ENCODE peak calls at places on chromosome 14, in eight cellular contexts. O, R, F, K, E, J, L and Q are unnamed samples.

GRCh38 chr14:51087024-51087423 is 7.9 kb downstream of the TRIM9 start:
- DNase-seq in K (no peak), R (peak; percentile 32), L (no peak), J (no peak), F (no peak), O (no peak), E (peak; percentile 82), Q (no peak)

GRCh38 chr14:74207943-74208342 is 31.3 kb upstream of the VSX2 start:
- DNase-seq in J (no peak), K (no peak), E (peak; percentile 7), L (no peak), R (peak; percentile 54), O (no peak), F (no peak), Q (no peak)

GRCh38 chr14:70744631-70745030 is 64.7 kb downstream of the MAP3K9 start:
- DNase-seq in K (no peak), J (no peak), E (no peak), O (no peak), R (no peak), F (no peak), L (no peak), Q (no peak)

GRCh38 chr14:57171903-57172302 is 96.8 kb downstream of the EXOC5 start:
- DNase-seq in J (no peak), O (no peak), E (no peak), K (no peak), F (no peak), R (no peak), L (no peak), Q (no peak)

GRCh38 chr14:95841680-95842079 is 35.0 kb upstream of the TUNAR start:
- DNase-seq in L (no peak), R (no peak), J (no peak), K (no peak), E (no peak), F (no peak), O (no peak), Q (no peak)

GRCh38 chr14:104240426-104241157 is 102.2 kb downstream of the KIF26A start:
- DNase-seq in J (peak; percentile 14), L (no peak), O (no peak), F (no peak), E (no peak), K (no peak), R (no peak), Q (no peak)

GRCh38 chr14:104650057-104650980 is 39.1 kb upstream of the INF2 start:
- DNase-seq in K (peak; percentile 52), O (no peak), J (peak; percentile 51), F (no peak), E (peak; percentile 53), L (no peak), R (peak; percentile 87), Q (peak; percentile 99)

GRCh38 chr14:95496690-95497241 is 19.7 kb downstream of the SYNE3 start:
- DNase-seq in R (no peak), J (peak; percentile 31), E (no peak), K (peak; percentile 61), O (peak; percentile 68), F (no peak), L (no peak), Q (no peak)

GRCh38 chr14:98210045-98210678 is 1061.8 kb downstream of the BCL11B start:
- DNase-seq in R (no peak), J (no peak), K (no peak), O (no peak), L (no peak), E (no peak), F (no peak), Q (no peak)

GRCh38 chr14:90499121-90499520 is 102.3 kb downstream of the CALM1 start:
- DNase-seq in E (no peak), K (no peak), J (no peak), O (no peak), L (no peak), R (no peak), F (no peak), Q (no peak)

GRCh38 chr14:102774391-102775153 is 2.7 kb upstream of the TRAF3 start:
- DNase-seq in K (peak; percentile 89), E (peak; percentile 81), L (no peak), O (no peak), J (peak; percentile 40), R (peak; percentile 48), F (no peak), Q (peak; percentile 76)

GRCh38 chr14:85934886-85935254 is 404.9 kb downstream of the FLRT2 start:
- DNase-seq in O (no peak), E (peak; percentile 0), J (no peak), K (peak; percentile 6), F (no peak), R (no peak), L (no peak), Q (no peak)

GRCh38 chr14:67776653-67777322 is 39.6 kb downstream of the ZFYVE26 start:
- DNase-seq in K (no peak), F (no peak), E (no peak), L (no peak), O (no peak), J (no peak), R (no peak), Q (no peak)

GRCh38 chr14:56532546-56532945 is 47.1 kb upstream of the TMEM260 start:
- DNase-seq in F (no peak), J (no peak), E (no peak), L (no peak), R (no peak), O (no peak), K (no peak), Q (no peak)

DNA sequence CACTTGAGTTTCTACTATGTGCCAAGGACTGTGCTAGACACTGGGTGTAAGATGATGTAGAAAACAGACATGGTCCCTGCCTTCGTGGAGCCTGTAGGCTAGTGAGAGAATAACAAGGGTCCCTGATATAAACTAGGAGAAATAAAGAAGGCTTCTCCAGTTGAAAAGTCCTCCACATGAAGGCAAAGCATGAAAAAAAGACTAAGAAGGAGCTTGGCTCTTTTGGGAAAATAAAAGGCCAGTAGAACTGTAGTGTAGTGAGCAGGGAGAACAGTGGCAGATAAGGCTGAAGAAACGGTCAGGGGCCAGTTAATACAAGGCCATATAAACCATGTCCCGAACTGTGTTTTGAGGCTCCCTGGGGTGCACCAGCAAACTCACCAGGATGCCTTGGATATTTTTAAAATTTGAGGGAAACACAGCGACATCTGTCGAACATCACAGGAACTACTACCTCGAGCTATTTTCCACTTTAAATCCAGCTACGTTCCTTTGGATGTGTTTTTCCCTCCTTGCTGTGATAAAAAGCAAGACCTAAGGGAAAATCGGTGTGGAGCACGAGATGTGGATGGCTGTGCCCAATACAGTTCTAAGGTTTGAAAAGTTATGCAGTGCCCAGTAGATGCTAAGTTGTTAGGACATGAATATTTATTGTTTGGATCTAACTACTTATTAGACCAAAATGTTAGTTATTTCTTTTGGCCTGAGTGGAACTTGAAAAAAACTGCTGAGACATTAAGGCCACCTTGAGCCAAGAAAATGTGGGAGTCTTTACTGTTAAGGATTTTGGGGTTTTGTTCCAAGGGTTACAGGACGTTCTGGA is 8.5 kb upstream of the CFL2 start:
- DNase-seq in L (no peak), E (peak; percentile 70), F (no peak), R (peak; percentile 24), J (peak; percentile 38), O (peak; percentile 62), K (peak; percentile 79), Q (peak; percentile 51)
- TF ChIP-seq CTCF in L (peak; percentile 73), E (peak; percentile 83), F (peak; percentile 67), R (peak; percentile 74), J (peak; percentile 87), O (peak; percentile 73), K (peak; percentile 82), Q (peak; percentile 73)

DNA sequence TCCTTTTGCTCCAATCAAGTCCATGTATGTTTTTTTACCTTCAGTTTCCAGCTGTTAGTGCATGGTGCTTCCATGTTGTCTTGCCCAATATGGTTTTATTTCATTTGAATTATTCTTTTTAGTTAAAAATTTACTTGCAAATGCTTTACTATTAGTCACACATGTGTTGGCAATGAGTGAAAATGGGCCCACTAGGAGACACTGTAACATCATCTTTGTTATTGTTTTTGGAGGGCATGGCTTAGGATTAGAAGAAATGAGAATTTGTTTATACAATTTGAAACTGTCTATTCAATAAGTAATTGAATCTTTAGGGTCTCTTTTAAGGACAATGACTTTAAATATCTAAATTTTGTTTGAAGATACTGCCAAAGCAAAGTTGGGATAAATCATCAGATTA is 133.7 kb downstream of the BRMS1L start:
- DNase-seq in R (no peak), E (peak; percentile 35), L (no peak), J (no peak), O (no peak), F (no peak), K (no peak), Q (no peak)
- TF ChIP-seq CTCF in R (no peak), E (peak; percentile 44), L (no peak), J (no peak), O (no peak), F (no peak), K (no peak), Q (no peak)

DNA sequence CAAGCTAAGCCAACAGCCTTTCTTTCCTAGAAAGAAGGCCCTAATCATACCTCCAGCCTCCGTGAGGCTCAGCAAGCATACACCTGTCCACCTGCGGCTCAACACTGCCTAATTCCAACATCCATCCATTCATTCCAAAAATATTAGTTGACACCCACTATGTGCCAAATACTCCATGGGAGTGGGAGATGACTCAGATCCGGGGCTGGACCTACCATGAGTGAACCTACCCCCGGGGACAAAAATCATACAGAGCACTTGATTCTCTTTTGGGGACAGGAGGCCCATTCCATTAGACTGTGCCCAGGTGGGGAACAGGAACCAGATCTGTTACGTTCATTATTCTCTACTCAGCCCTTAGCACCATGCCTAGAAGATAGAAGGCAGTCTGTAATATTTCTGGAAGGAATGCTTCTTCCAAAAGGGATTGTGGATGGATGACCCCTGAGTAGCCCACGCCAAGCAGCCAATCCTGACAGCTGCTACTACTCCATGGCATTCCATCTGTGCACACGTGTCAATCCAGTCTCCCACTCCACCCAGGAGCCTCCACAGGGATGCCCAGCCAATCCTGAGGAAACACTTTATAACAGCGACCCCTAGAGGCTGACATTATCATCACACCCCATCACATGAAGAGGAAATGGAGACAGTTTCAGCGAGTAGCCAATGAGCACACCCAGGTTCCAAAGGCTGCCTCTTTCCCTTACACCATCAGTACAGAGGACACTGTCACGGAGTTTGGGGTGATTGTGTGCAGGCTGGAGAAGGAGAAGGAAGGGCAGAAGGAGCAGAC is 170.7 kb downstream of the ESRRB start:
- DNase-seq in K (no peak), J (no peak), R (peak; percentile 72), E (peak; percentile 50), L (no peak), O (peak; percentile 3), F (no peak), Q (peak; percentile 36)
- TF ChIP-seq CTCF in K (peak; percentile 51), J (no peak), R (peak; percentile 95), E (peak; percentile 31), L (peak; percentile 42), O (peak; percentile 62), F (peak; percentile 12), Q (peak; percentile 55)

GRCh38 chr14:94000986-94001385 is 3.9 kb downstream of the CCDC197 start:
- DNase-seq in J (no peak), E (no peak), F (no peak), K (no peak), O (no peak), L (no peak), R (no peak), Q (no peak)

GRCh38 chr14:94000267-94000666 is 3.2 kb downstream of the CCDC197 start:
- DNase-seq in K (no peak), F (no peak), O (no peak), L (no peak), E (no peak), R (no peak), J (no peak), Q (no peak)

GRCh38 chr14:93998871-93999403 is 1.8 kb downstream of the CCDC197 start:
- DNase-seq in E (no peak), J (no peak), F (no peak), O (no peak), K (no peak), R (no peak), L (no peak), Q (no peak)

GRCh38 chr14:93997933-93998870 is 1.1 kb downstream of the CCDC197 start:
- DNase-seq in E (no peak), K (no peak), R (no peak), F (no peak), J (no peak), O (no peak), L (no peak), Q (no peak)

GRCh38 chr14:93999573-93999972 is 2.5 kb downstream of the CCDC197 start:
- DNase-seq in L (no peak), J (no peak), O (no peak), F (no peak), E (no peak), K (no peak), R (no peak), Q (no peak)
- TF ChIP-seq CTCF in L (no peak), J (no peak), O (no peak), F (no peak), E (no peak), K (no peak), R (no peak), Q (no peak)